ENCODE peak calls at places on chromosome 19, in five cellular contexts. One of them, this sample, is unnamed.
A peak's percentile ranks its signal among the peaks of the same experiment; 100 is the strongest.

GRCh38 chr19:6362351-6362801 is 1.0 kb downstream of the CLPP start:
- DNase-seq in heart right ventricle: no peak
- DNase-seq in tibial nerve: no peak
- DNase-seq in OCI-LY7: peak; percentile 36
- DNase-seq in transverse colon: no peak
- DNase-seq in this sample: no peak

GRCh38 chr19:38837656-38838121 is 6.1 kb upstream of the ECH1 start:
- DNase-seq in heart right ventricle: no peak
- DNase-seq in tibial nerve: no peak
- DNase-seq in OCI-LY7: no peak
- DNase-seq in transverse colon: no peak
- DNase-seq in this sample: no peak

GRCh38 chr19:46355234-46355990 is 8.5 kb downstream of the PPP5C start:
- DNase-seq in heart right ventricle: no peak
- DNase-seq in tibial nerve: no peak
- DNase-seq in OCI-LY7: no peak
- DNase-seq in transverse colon: no peak
- DNase-seq in this sample: no peak

GRCh38 chr19:12065100-12065538 is 588 bp downstream of the ZNF844 start:
- DNase-seq in heart right ventricle: no peak
- DNase-seq in tibial nerve: no peak
- DNase-seq in OCI-LY7: no peak
- DNase-seq in transverse colon: peak; percentile 16
- DNase-seq in this sample: no peak

GRCh38 chr19:4369888-4370260 is 26.5 kb downstream of the MPND start:
- DNase-seq in heart right ventricle: no peak
- DNase-seq in tibial nerve: no peak
- DNase-seq in OCI-LY7: peak; percentile 69
- DNase-seq in transverse colon: peak; percentile 76
- DNase-seq in this sample: no peak

GRCh38 chr19:4504297-4504701 is 14.0 kb downstream of the PLIN4 start:
- DNase-seq in heart right ventricle: no peak
- DNase-seq in tibial nerve: no peak
- DNase-seq in OCI-LY7: no peak
- DNase-seq in transverse colon: no peak
- DNase-seq in this sample: no peak

GRCh38 chr19:33795370-33796163 is 1.1 kb upstream of the KCTD15 start:
- DNase-seq in heart right ventricle: peak; percentile 91
- DNase-seq in tibial nerve: peak; percentile 39
- DNase-seq in OCI-LY7: peak; percentile 89
- DNase-seq in transverse colon: peak; percentile 82
- DNase-seq in this sample: peak; percentile 86

GRCh38 chr19:5940260-5941208 is 26.5 kb downstream of the CAPS start:
- DNase-seq in heart right ventricle: no peak
- DNase-seq in tibial nerve: no peak
- DNase-seq in OCI-LY7: no peak
- DNase-seq in transverse colon: no peak
- DNase-seq in this sample: no peak

GRCh38 chr19:12974301-12975220 is 5.2 kb downstream of the DAND5 start:
- DNase-seq in heart right ventricle: no peak
- DNase-seq in tibial nerve: no peak
- DNase-seq in OCI-LY7: no peak
- DNase-seq in transverse colon: no peak
- DNase-seq in this sample: no peak

GRCh38 chr19:6529351-6529750 is 1.5 kb upstream of the TNFSF9 start:
- DNase-seq in heart right ventricle: no peak
- DNase-seq in tibial nerve: no peak
- DNase-seq in OCI-LY7: no peak
- DNase-seq in transverse colon: no peak
- DNase-seq in this sample: no peak

GRCh38 chr19:47626238-47626637 is 17.3 kb downstream of the BICRA start:
- DNase-seq in heart right ventricle: no peak
- DNase-seq in tibial nerve: no peak
- DNase-seq in OCI-LY7: no peak
- DNase-seq in transverse colon: no peak
- DNase-seq in this sample: no peak
- H3K27ac ChIP-seq in heart right ventricle: peak overlapping the region; percentile 55
- H3K27ac ChIP-seq in tibial nerve: peak overlapping the region; percentile 66
- H3K27ac ChIP-seq in OCI-LY7: no peak overlapping the region
- H3K27ac ChIP-seq in transverse colon: peak overlapping the region; percentile 32
- H3K27ac ChIP-seq in this sample: no peak overlapping the region

GRCh38 chr19:18919895-18920204 is 335 bp downstream of the DDX49 start:
- DNase-seq in heart right ventricle: no peak
- DNase-seq in tibial nerve: no peak
- DNase-seq in OCI-LY7: no peak
- DNase-seq in transverse colon: no peak
- DNase-seq in this sample: no peak

GRCh38 chr19:18919086-18919894 is at the start of the genes COPE and DDX49:
- DNase-seq in heart right ventricle: peak; percentile 99
- DNase-seq in tibial nerve: peak; percentile 96
- DNase-seq in OCI-LY7: peak; percentile 100
- DNase-seq in transverse colon: peak; percentile 97
- DNase-seq in this sample: peak; percentile 99

GRCh38 chr19:18922228-18922985 is 2.9 kb downstream of the DDX49 start:
- DNase-seq in heart right ventricle: no peak
- DNase-seq in tibial nerve: no peak
- DNase-seq in OCI-LY7: no peak
- DNase-seq in transverse colon: no peak
- DNase-seq in this sample: no peak

GRCh38 chr19:18921593-18921992 is 2.1 kb downstream of the DDX49 start:
- DNase-seq in heart right ventricle: no peak
- DNase-seq in tibial nerve: no peak
- DNase-seq in OCI-LY7: no peak
- DNase-seq in transverse colon: no peak
- DNase-seq in this sample: no peak

DNA sequence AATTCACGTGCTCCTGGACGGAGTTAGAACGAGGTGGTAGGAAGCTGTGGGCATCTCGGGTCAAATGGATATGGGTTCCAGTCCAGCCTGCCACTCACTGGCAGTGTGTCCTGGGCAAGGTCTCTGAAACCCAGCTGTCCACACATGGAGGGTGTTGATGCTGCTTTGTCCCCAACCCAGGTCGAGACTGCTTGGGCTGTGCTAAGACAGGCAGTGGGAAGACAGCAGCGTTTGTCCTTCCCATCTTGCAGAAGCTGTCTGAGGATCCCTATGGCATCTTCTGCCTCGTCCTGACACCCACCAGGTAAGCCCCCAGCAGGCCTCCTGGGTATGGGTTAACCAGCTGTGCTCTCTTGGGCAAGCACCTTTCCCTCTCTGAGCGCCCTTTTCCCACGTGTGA is 885 bp downstream of the DDX49 start:
- DNase-seq in heart right ventricle: no peak
- DNase-seq in tibial nerve: no peak
- DNase-seq in OCI-LY7: no peak
- DNase-seq in transverse colon: no peak
- DNase-seq in this sample: no peak
- H3K27ac ChIP-seq in heart right ventricle: no peak overlapping the region
- H3K27ac ChIP-seq in tibial nerve: no peak overlapping the region
- H3K27ac ChIP-seq in OCI-LY7: no peak overlapping the region
- H3K27ac ChIP-seq in transverse colon: peak overlapping the region; percentile 67
- H3K27ac ChIP-seq in this sample: no peak overlapping the region

GRCh38 chr19:32176591-32176990 is 168.8 kb upstream of the ZNF507 start:
- DNase-seq in heart right ventricle: no peak
- DNase-seq in tibial nerve: no peak
- DNase-seq in OCI-LY7: no peak
- DNase-seq in transverse colon: no peak
- DNase-seq in this sample: peak; percentile 22

GRCh38 chr19:32178841-32179410 is 166.5 kb upstream of the ZNF507 start:
- DNase-seq in heart right ventricle: no peak
- DNase-seq in tibial nerve: no peak
- DNase-seq in OCI-LY7: no peak
- DNase-seq in transverse colon: no peak
- DNase-seq in this sample: peak; percentile 56

GRCh38 chr19:32178401-32178800 is 167.0 kb upstream of the ZNF507 start:
- DNase-seq in heart right ventricle: no peak
- DNase-seq in tibial nerve: no peak
- DNase-seq in OCI-LY7: no peak
- DNase-seq in transverse colon: no peak
- DNase-seq in this sample: peak; percentile 41

GRCh38 chr19:32177686-32178085 is 167.7 kb upstream of the ZNF507 start:
- DNase-seq in heart right ventricle: no peak
- DNase-seq in tibial nerve: no peak
- DNase-seq in OCI-LY7: no peak
- DNase-seq in transverse colon: no peak
- DNase-seq in this sample: no peak

DNA sequence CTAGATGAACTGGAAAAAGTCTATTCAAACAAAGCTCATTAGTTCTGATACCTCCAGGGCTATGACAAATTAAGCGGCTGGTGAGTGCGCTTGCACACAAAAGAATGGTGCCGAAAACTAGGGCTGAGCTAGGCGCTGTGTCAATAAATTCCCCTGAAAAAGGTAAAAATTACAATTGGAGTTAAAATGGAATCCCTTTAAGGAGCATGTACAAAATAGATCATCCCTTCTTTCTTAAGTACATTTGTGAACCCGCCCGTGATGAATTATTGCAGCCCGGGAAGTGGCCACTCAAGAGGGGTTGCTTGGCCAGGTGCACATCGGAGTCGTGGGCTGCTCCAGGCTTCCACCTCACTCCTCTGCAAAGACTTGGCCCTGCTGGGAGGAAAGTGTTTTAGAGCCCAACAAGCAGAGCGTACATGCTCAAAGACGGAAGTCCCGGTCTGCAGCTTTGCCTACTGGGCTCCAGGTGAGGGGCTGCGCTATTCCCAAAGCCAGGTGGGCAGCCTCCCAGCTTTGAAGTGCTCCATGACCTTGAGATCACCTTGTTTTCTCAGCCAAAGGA is 164.0 kb upstream of the ZNF507 start:
- DNase-seq in heart right ventricle: no peak
- DNase-seq in tibial nerve: no peak
- DNase-seq in OCI-LY7: no peak
- DNase-seq in transverse colon: no peak
- DNase-seq in this sample: peak; percentile 19
- H3K27ac ChIP-seq in heart right ventricle: no peak overlapping the region
- H3K27ac ChIP-seq in tibial nerve: no peak overlapping the region
- H3K27ac ChIP-seq in OCI-LY7: no peak overlapping the region
- H3K27ac ChIP-seq in transverse colon: no peak overlapping the region
- H3K27ac ChIP-seq in this sample: no peak overlapping the region

GRCh38 chr19:58519087-58519354 is 589 bp downstream of the ZBTB45 start:
- DNase-seq in heart right ventricle: peak; percentile 68
- DNase-seq in tibial nerve: peak; percentile 39
- DNase-seq in OCI-LY7: peak; percentile 76
- DNase-seq in transverse colon: peak; percentile 70
- DNase-seq in this sample: peak; percentile 78
- H3K27ac ChIP-seq in heart right ventricle: peak overlapping the region; percentile 97
- H3K27ac ChIP-seq in tibial nerve: peak overlapping the region; percentile 95
- H3K27ac ChIP-seq in OCI-LY7: peak overlapping the region; percentile 80
- H3K27ac ChIP-seq in transverse colon: peak overlapping the region; percentile 92
- H3K27ac ChIP-seq in this sample: peak overlapping the region; percentile 98

DNA sequence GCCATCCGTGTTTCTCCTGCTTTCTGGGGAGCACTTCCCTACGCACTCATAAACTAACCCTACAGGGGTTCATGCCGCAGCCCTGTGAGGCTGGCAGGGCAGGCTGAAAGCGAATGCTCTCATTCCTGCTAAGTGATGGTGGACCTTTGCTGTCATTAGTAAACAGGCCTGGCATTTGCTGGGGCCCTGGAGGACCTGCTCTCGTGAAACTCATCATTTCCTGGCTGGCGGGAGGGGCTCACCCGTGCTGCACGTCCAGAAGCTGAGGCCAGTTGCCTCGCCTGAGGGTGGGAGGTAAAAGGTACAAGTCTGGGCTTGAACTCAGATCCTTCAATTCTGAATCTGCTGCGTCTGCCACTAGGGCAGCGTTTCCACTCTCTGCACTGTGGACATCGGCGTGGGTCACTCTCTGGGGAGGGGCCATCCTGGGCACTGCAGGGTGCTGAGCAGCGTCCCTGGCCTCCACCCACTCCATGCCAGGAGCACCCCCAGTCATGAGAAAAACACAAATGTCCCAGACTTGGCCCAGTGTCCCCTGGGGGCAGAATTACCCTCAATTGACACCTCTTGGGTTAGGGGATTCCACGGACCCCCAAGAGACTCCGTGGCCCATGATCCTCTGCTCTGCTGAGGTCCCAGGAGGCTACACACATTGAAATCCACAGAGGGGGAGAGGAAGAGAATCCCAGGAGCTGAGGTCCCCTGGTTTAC is 7.0 kb downstream of the MOB3A start:
- DNase-seq in heart right ventricle: no peak
- DNase-seq in tibial nerve: no peak
- DNase-seq in OCI-LY7: peak; percentile 65
- DNase-seq in transverse colon: no peak
- DNase-seq in this sample: no peak
- H3K27ac ChIP-seq in heart right ventricle: no peak overlapping the region
- H3K27ac ChIP-seq in tibial nerve: peak overlapping the region; percentile 71
- H3K27ac ChIP-seq in OCI-LY7: peak overlapping the region; percentile 94
- H3K27ac ChIP-seq in transverse colon: peak overlapping the region; percentile 97
- H3K27ac ChIP-seq in this sample: peak overlapping the region; percentile 80

GRCh38 chr19:40400521-40400920 is 10.5 kb upstream of the HIPK4 start:
- DNase-seq in heart right ventricle: no peak
- DNase-seq in tibial nerve: no peak
- DNase-seq in OCI-LY7: no peak
- DNase-seq in transverse colon: no peak
- DNase-seq in this sample: no peak

GRCh38 chr19:40397568-40397906 is 7.6 kb upstream of the HIPK4 start:
- DNase-seq in heart right ventricle: no peak
- DNase-seq in tibial nerve: no peak
- DNase-seq in OCI-LY7: no peak
- DNase-seq in transverse colon: no peak
- DNase-seq in this sample: no peak

GRCh38 chr19:40407714-40408600 is 5.2 kb downstream of the PRX start:
- DNase-seq in heart right ventricle: no peak
- DNase-seq in tibial nerve: no peak
- DNase-seq in OCI-LY7: peak; percentile 56
- DNase-seq in transverse colon: no peak
- DNase-seq in this sample: no peak

GRCh38 chr19:40398417-40399056 is 8.6 kb upstream of the HIPK4 start:
- DNase-seq in heart right ventricle: no peak
- DNase-seq in tibial nerve: no peak
- DNase-seq in OCI-LY7: peak; percentile 67
- DNase-seq in transverse colon: peak; percentile 46
- DNase-seq in this sample: no peak

GRCh38 chr19:40403262-40403984 is 9.8 kb downstream of the PRX start:
- DNase-seq in heart right ventricle: peak; percentile 93
- DNase-seq in tibial nerve: peak; percentile 82
- DNase-seq in OCI-LY7: peak; percentile 93
- DNase-seq in transverse colon: peak; percentile 95
- DNase-seq in this sample: peak; percentile 93
- H3K27ac ChIP-seq in heart right ventricle: peak overlapping the region; percentile 89
- H3K27ac ChIP-seq in tibial nerve: peak overlapping the region; percentile 83
- H3K27ac ChIP-seq in OCI-LY7: peak overlapping the region; percentile 66
- H3K27ac ChIP-seq in transverse colon: peak overlapping the region; percentile 85
- H3K27ac ChIP-seq in this sample: peak overlapping the region; percentile 93

This sample was measured in coronary artery.